ENCODE peak calls at places on chromosomes 12 and 14, in six cellular contexts. O, R, M, K, E and Z are unnamed samples.

GRCh38 chr12:122458105-122459035 is 35.9 kb upstream of the CLIP1 start:
- DNase-seq in K (no peak), R (no peak), E (peak), M (no peak), O (no peak), Z (no peak)

GRCh38 chr12:32505546-32505945 is 106.2 kb downstream of the FGD4 start:
- DNase-seq in K (no peak), E (no peak), R (no peak), M (no peak), O (no peak), Z (no peak)

GRCh38 chr12:43338848-43339526 is 213.0 kb downstream of the ADAMTS20 start:
- DNase-seq in E (no peak), R (no peak), M (peak), O (peak), K (no peak), Z (peak)

GRCh38 chr12:120514002-120514401 is 15.0 kb downstream of the COQ5 start:
- DNase-seq in O (no peak), R (peak), E (no peak), M (no peak), K (no peak), Z (peak)

GRCh38 chr12:89092297-89092696 is 260.0 kb downstream of the DUSP6 start:
- DNase-seq in M (no peak), K (no peak), O (no peak), R (no peak), E (no peak), Z (no peak)

GRCh38 chr14:71478542-71478941 is 453.7 kb upstream of the RGS6 start:
- DNase-seq in M (no peak), E (no peak), R (peak), K (no peak), O (no peak), Z (peak)

GRCh38 chr12:82299617-82300016 is 58.6 kb downstream of the CCDC59 start:
- DNase-seq in E (no peak), O (peak), M (no peak), R (no peak), K (no peak), Z (no peak)

GRCh38 chr12:53985358-53985899 is 483 bp downstream of the HOXC10 start:
- DNase-seq in O (peak), M (no peak), R (no peak), K (no peak), E (no peak), Z (no peak)

GRCh38 chr12:64099430-64099829 is 122.7 kb downstream of the KICS2 start:
- DNase-seq in M (no peak), O (peak), K (no peak), E (no peak), R (no peak), Z (no peak)

GRCh38 chr14:104928391-104929133 is 3.9 kb downstream of the PLD4 start:
- DNase-seq in M (no peak), R (no peak), O (no peak), E (no peak), K (no peak), Z (no peak)

GRCh38 chr12:68140576-68140975 is 19.0 kb downstream of the IFNG start:
- DNase-seq in R (no peak), K (no peak), M (no peak), O (no peak), E (no peak), Z (no peak)

GRCh38 chr14:72401632-72402428 is 469.6 kb downstream of the RGS6 start:
- DNase-seq in R (no peak), K (peak), E (no peak), M (no peak), O (no peak), Z (no peak)

GRCh38 chr14:50303744-50304471 is 8.1 kb downstream of the L2HGDH start:
- DNase-seq in K (no peak), O (peak), E (no peak), R (no peak), M (no peak), Z (no peak)

GRCh38 chr12:27525373-27525772 is 1.4 kb downstream of the PPFIBP1 start:
- DNase-seq in M (no peak), O (peak), E (no peak), K (no peak), R (no peak), Z (peak)